ENCODE peak calls at places on chromosome 16, in ten cellular contexts. One of them, this sample, is unnamed.

GRCh38 chr16:2019919-2020831 is 590 bp downstream of the NPW start:
- DNase-seq in AG09319: no peak
- DNase-seq in HFF-Myc: no peak
- DNase-seq in fibroblast of gingiva: no peak
- DNase-seq in stromal cell of bone marrow: no peak
- DNase-seq in activated T-helper 1 cell treated with Interleukin-2 at 50 U/mL for 16 hours: no peak
- DNase-seq in G401: no peak
- DNase-seq in HS-5: no peak
- DNase-seq in GDM1: no peak
- DNase-seq in hypothalamus: no peak
- DNase-seq in this sample: no peak

GRCh38 chr16:87303431-87303930 is 13.7 kb downstream of the C16orf95 start:
- DNase-seq in G401: no peak
- DNase-seq in AG09319: no peak
- DNase-seq in HS-5: no peak
- DNase-seq in HFF-Myc: no peak
- DNase-seq in activated T-helper 1 cell treated with Interleukin-2 at 50 U/mL for 16 hours: no peak
- DNase-seq in hypothalamus: no peak
- DNase-seq in stromal cell of bone marrow: no peak
- DNase-seq in GDM1: no peak
- DNase-seq in fibroblast of gingiva: no peak
- DNase-seq in this sample: peak

GRCh38 chr16:47584464-47585225 is 123.5 kb downstream of the PHKB start:
- DNase-seq in activated T-helper 1 cell treated with Interleukin-2 at 50 U/mL for 16 hours: no peak
- DNase-seq in AG09319: no peak
- DNase-seq in fibroblast of gingiva: no peak
- DNase-seq in hypothalamus: no peak
- DNase-seq in G401: no peak
- DNase-seq in stromal cell of bone marrow: no peak
- DNase-seq in HFF-Myc: no peak
- DNase-seq in HS-5: no peak
- DNase-seq in GDM1: no peak
- DNase-seq in this sample: no peak

GRCh38 chr16:68642436-68643064 is 2.6 kb upstream of the CDH3 start:
- DNase-seq in GDM1: no peak
- DNase-seq in stromal cell of bone marrow: no peak
- DNase-seq in HFF-Myc: no peak
- DNase-seq in fibroblast of gingiva: no peak
- DNase-seq in AG09319: no peak
- DNase-seq in G401: no peak
- DNase-seq in HS-5: no peak
- DNase-seq in hypothalamus: no peak
- DNase-seq in activated T-helper 1 cell treated with Interleukin-2 at 50 U/mL for 16 hours: no peak
- DNase-seq in this sample: peak

GRCh38 chr16:20884240-20884556 is 16.0 kb downstream of the DCUN1D3 start:
- DNase-seq in G401: no peak
- DNase-seq in fibroblast of gingiva: peak
- DNase-seq in HS-5: no peak
- DNase-seq in AG09319: no peak
- DNase-seq in activated T-helper 1 cell treated with Interleukin-2 at 50 U/mL for 16 hours: no peak
- DNase-seq in HFF-Myc: no peak
- DNase-seq in stromal cell of bone marrow: peak
- DNase-seq in hypothalamus: no peak
- DNase-seq in GDM1: no peak
- DNase-seq in this sample: no peak

GRCh38 chr16:82832861-82833260 is 206.1 kb downstream of the CDH13 start:
- DNase-seq in HS-5: peak
- DNase-seq in HFF-Myc: peak
- DNase-seq in activated T-helper 1 cell treated with Interleukin-2 at 50 U/mL for 16 hours: no peak
- DNase-seq in hypothalamus: no peak
- DNase-seq in fibroblast of gingiva: peak
- DNase-seq in G401: no peak
- DNase-seq in AG09319: peak
- DNase-seq in GDM1: no peak
- DNase-seq in stromal cell of bone marrow: peak
- DNase-seq in this sample: no peak

GRCh38 chr16:9159839-9160550 is 68.6 kb downstream of the HAPSTR1 start:
- DNase-seq in fibroblast of gingiva: peak
- DNase-seq in hypothalamus: peak
- DNase-seq in G401: peak
- DNase-seq in HS-5: peak
- DNase-seq in activated T-helper 1 cell treated with Interleukin-2 at 50 U/mL for 16 hours: no peak
- DNase-seq in GDM1: peak
- DNase-seq in stromal cell of bone marrow: peak
- DNase-seq in HFF-Myc: no peak
- DNase-seq in AG09319: no peak
- DNase-seq in this sample: no peak

GRCh38 chr16:17381784-17382183 is 89.0 kb downstream of the XYLT1 start:
- DNase-seq in hypothalamus: no peak
- DNase-seq in GDM1: no peak
- DNase-seq in HFF-Myc: no peak
- DNase-seq in fibroblast of gingiva: no peak
- DNase-seq in AG09319: no peak
- DNase-seq in G401: no peak
- DNase-seq in HS-5: no peak
- DNase-seq in stromal cell of bone marrow: no peak
- DNase-seq in activated T-helper 1 cell treated with Interleukin-2 at 50 U/mL for 16 hours: no peak
- DNase-seq in this sample: no peak

GRCh38 chr16:66844342-66845079 is at the start of gene CA7:
- DNase-seq in fibroblast of gingiva: no peak
- DNase-seq in AG09319: no peak
- DNase-seq in HFF-Myc: no peak
- DNase-seq in hypothalamus: no peak
- DNase-seq in stromal cell of bone marrow: no peak
- DNase-seq in GDM1: no peak
- DNase-seq in HS-5: no peak
- DNase-seq in G401: no peak
- DNase-seq in activated T-helper 1 cell treated with Interleukin-2 at 50 U/mL for 16 hours: no peak
- DNase-seq in this sample: no peak

GRCh38 chr16:29809850-29810698 is 1.9 kb upstream of the PRRT2 start:
- DNase-seq in activated T-helper 1 cell treated with Interleukin-2 at 50 U/mL for 16 hours: no peak
- DNase-seq in hypothalamus: no peak
- DNase-seq in GDM1: no peak
- DNase-seq in fibroblast of gingiva: no peak
- DNase-seq in stromal cell of bone marrow: no peak
- DNase-seq in AG09319: no peak
- DNase-seq in G401: no peak
- DNase-seq in HS-5: no peak
- DNase-seq in HFF-Myc: no peak
- DNase-seq in this sample: no peak

GRCh38 chr16:4323845-4324478 is 8.1 kb downstream of the GLIS2 start:
- DNase-seq in GDM1: no peak
- DNase-seq in G401: peak
- DNase-seq in stromal cell of bone marrow: no peak
- DNase-seq in hypothalamus: no peak
- DNase-seq in AG09319: no peak
- DNase-seq in HS-5: no peak
- DNase-seq in activated T-helper 1 cell treated with Interleukin-2 at 50 U/mL for 16 hours: no peak
- DNase-seq in fibroblast of gingiva: peak
- DNase-seq in HFF-Myc: no peak
- DNase-seq in this sample: no peak

GRCh38 chr16:16025214-16025968 is 76.0 kb downstream of the ABCC1 start:
- DNase-seq in HFF-Myc: no peak
- DNase-seq in activated T-helper 1 cell treated with Interleukin-2 at 50 U/mL for 16 hours: peak
- DNase-seq in fibroblast of gingiva: peak
- DNase-seq in HS-5: no peak
- DNase-seq in stromal cell of bone marrow: peak
- DNase-seq in G401: peak
- DNase-seq in hypothalamus: no peak
- DNase-seq in AG09319: peak
- DNase-seq in GDM1: no peak
- DNase-seq in this sample: no peak

GRCh38 chr16:12568438-12568837 is 235.2 kb downstream of the CPPED1 start:
- DNase-seq in fibroblast of gingiva: no peak
- DNase-seq in HS-5: no peak
- DNase-seq in GDM1: no peak
- DNase-seq in G401: no peak
- DNase-seq in activated T-helper 1 cell treated with Interleukin-2 at 50 U/mL for 16 hours: no peak
- DNase-seq in hypothalamus: no peak
- DNase-seq in stromal cell of bone marrow: no peak
- DNase-seq in AG09319: no peak
- DNase-seq in HFF-Myc: no peak
- DNase-seq in this sample: no peak

GRCh38 chr16:50862818-50863672 is 121.2 kb downstream of the CYLD start:
- DNase-seq in G401: no peak
- DNase-seq in AG09319: no peak
- DNase-seq in fibroblast of gingiva: no peak
- DNase-seq in hypothalamus: no peak
- DNase-seq in activated T-helper 1 cell treated with Interleukin-2 at 50 U/mL for 16 hours: no peak
- DNase-seq in stromal cell of bone marrow: no peak
- DNase-seq in HS-5: no peak
- DNase-seq in GDM1: no peak
- DNase-seq in HFF-Myc: no peak
- DNase-seq in this sample: no peak

GRCh38 chr16:17377360-17378324 is 93.1 kb downstream of the XYLT1 start:
- DNase-seq in activated T-helper 1 cell treated with Interleukin-2 at 50 U/mL for 16 hours: no peak
- DNase-seq in fibroblast of gingiva: no peak
- DNase-seq in AG09319: no peak
- DNase-seq in hypothalamus: no peak
- DNase-seq in HFF-Myc: no peak
- DNase-seq in G401: no peak
- DNase-seq in stromal cell of bone marrow: no peak
- DNase-seq in HS-5: no peak
- DNase-seq in GDM1: no peak
- DNase-seq in this sample: no peak

GRCh38 chr16:17457997-17458396 is 12.8 kb downstream of the XYLT1 start:
- DNase-seq in stromal cell of bone marrow: no peak
- DNase-seq in HFF-Myc: no peak
- DNase-seq in G401: no peak
- DNase-seq in fibroblast of gingiva: no peak
- DNase-seq in HS-5: no peak
- DNase-seq in AG09319: no peak
- DNase-seq in GDM1: no peak
- DNase-seq in activated T-helper 1 cell treated with Interleukin-2 at 50 U/mL for 16 hours: no peak
- DNase-seq in hypothalamus: no peak
- DNase-seq in this sample: no peak

GRCh38 chr16:57531253-57531575 is 5.2 kb downstream of the CCDC102A start:
- DNase-seq in GDM1: no peak
- DNase-seq in activated T-helper 1 cell treated with Interleukin-2 at 50 U/mL for 16 hours: no peak
- DNase-seq in G401: no peak
- DNase-seq in stromal cell of bone marrow: no peak
- DNase-seq in HFF-Myc: no peak
- DNase-seq in fibroblast of gingiva: no peak
- DNase-seq in hypothalamus: no peak
- DNase-seq in HS-5: no peak
- DNase-seq in AG09319: no peak
- DNase-seq in this sample: no peak

GRCh38 chr16:4179020-4179419 is 62.8 kb upstream of the ADCY9 start:
- DNase-seq in stromal cell of bone marrow: no peak
- DNase-seq in HFF-Myc: no peak
- DNase-seq in G401: no peak
- DNase-seq in activated T-helper 1 cell treated with Interleukin-2 at 50 U/mL for 16 hours: no peak
- DNase-seq in GDM1: no peak
- DNase-seq in fibroblast of gingiva: peak
- DNase-seq in hypothalamus: no peak
- DNase-seq in HS-5: no peak
- DNase-seq in AG09319: no peak
- DNase-seq in this sample: peak